ENCODE peak calls at places on chromosomes 4 and X, in seven cellular contexts. G is activated CD8-positive, alpha-beta memory T cell treated with anti-CD3 and anti-CD28 coated beads for 4 hours; U is IMR-90; N is T47D; H is Right ventricle myocardium inferior; C is putamen; Y is Right ventricle myocardium superior. I is an unnamed sample.

GRCh38 chr4:12445711-12446110 is 1017.0 kb upstream of the HS3ST1 start:
- DNase-seq in U (no peak), Y (no peak), G (no peak), H (no peak), N (no peak), C (no peak), I (no peak)

GRCh38 chrX:142686653-142687283 is 339.0 kb upstream of the SPANXN4 start:
- DNase-seq in C (no peak), Y (no peak), H (no peak), U (no peak), N (peak), G (no peak), I (no peak)

GRCh38 chr4:86036729-86037128 is 323.1 kb downstream of the MAPK10 start:
- DNase-seq in Y (no peak), U (peak), G (no peak), N (peak), C (no peak), H (no peak), I (peak)

GRCh38 chrX:154072192-154072591 is 25.3 kb downstream of the MECP2 start:
- DNase-seq in N (no peak), H (no peak), U (no peak), Y (no peak), C (no peak), G (no peak), I (no peak)

GRCh38 chr4:79679859-79680258 is 271.8 kb upstream of the GK2 start:
- DNase-seq in N (no peak), U (no peak), Y (no peak), G (no peak), C (no peak), H (no peak), I (no peak)

GRCh38 chr4:186240452-186240847 is 13.1 kb downstream of the KLKB1 start:
- DNase-seq in G (no peak), N (no peak), U (no peak), C (no peak), H (no peak), Y (no peak), I (no peak)

GRCh38 chr4:30537462-30537861 is 182.7 kb upstream of the PCDH7 start:
- DNase-seq in U (peak), H (no peak), G (no peak), N (no peak), Y (no peak), C (no peak), I (peak)

GRCh38 chrX:71871367-71871766 is 39.3 kb upstream of the NHSL2 start:
- DNase-seq in C (no peak), G (no peak), U (peak), Y (no peak), H (no peak), N (no peak), I (no peak)

GRCh38 chr4:106063009-106063408 is 167.7 kb downstream of the NPNT start:
- DNase-seq in G (no peak), C (no peak), N (peak), H (no peak), U (peak), Y (no peak), I (no peak)

GRCh38 chr4:90198086-90198847 is 71.1 kb downstream of the CCSER1 start:
- DNase-seq in Y (no peak), U (no peak), C (no peak), N (no peak), G (no peak), H (no peak), I (no peak)

GRCh38 chrX:107773206-107773605 is 2.4 kb downstream of the TSC22D3 start:
- DNase-seq in G (no peak), Y (no peak), H (no peak), C (no peak), U (no peak), N (no peak), I (no peak)

GRCh38 chr4:107737470-107737869 is 17.4 kb upstream of the PAPSS1 start:
- DNase-seq in Y (no peak), G (no peak), C (no peak), N (no peak), H (no peak), U (no peak), I (no peak)

GRCh38 chrX:45803383-45803921 is 602.8 kb upstream of the DIPK2B start:
- DNase-seq in N (no peak), G (no peak), Y (no peak), U (peak), H (no peak), C (no peak), I (peak)

GRCh38 chr4:48944659-48945290 is 38.2 kb upstream of the OCIAD2 start:
- DNase-seq in U (no peak), H (no peak), G (no peak), Y (no peak), C (no peak), N (peak), I (no peak)

GRCh38 chr4:74426101-74426500 is 18.8 kb upstream of the AREG start:
- DNase-seq in Y (no peak), N (no peak), C (no peak), U (peak), G (no peak), H (no peak), I (peak)